ENCODE peak calls at places on chromosomes 2 and 18, in eight cellular contexts. X is neuronal stem cell; B is GM23248; U is stimulated activated effector memory CD8-positive, alpha-beta T cell treated with anti-CD3 and anti-CD28 coated beads, Interleukin-12 subunit alpha, Interleukin-12 subunit beta, amount 100 ng/mL, for 72 hours; M is NCI-H2171; A is non-pigmented ciliary epithelial cell; R is HEK293T; J is HFFc6. F is an unnamed sample.

GRCh38 chr2:176063958-176064357 is 19.8 kb downstream of the EVX2 start:
- DNase-seq in X (no peak), B (no peak), U (no peak), M (no peak), A (no peak), R (no peak), J (no peak), F (no peak)

GRCh38 chr2:241443486-241444223 is 64.7 kb downstream of the STK25 start:
- DNase-seq in X (no peak), B (peak), U (peak), M (no peak), A (peak), R (no peak), J (peak), F (peak)

GRCh38 chr2:144449028-144449406 is 70.9 kb downstream of the ZEB2 start:
- DNase-seq in X (no peak), B (peak), U (peak), M (no peak), A (no peak), R (peak), J (no peak), F (no peak)

GRCh38 chr2:73176205-73176880 is 26.0 kb upstream of the NOTO start:
- DNase-seq in X (no peak), B (peak), U (no peak), M (peak), A (no peak), R (no peak), J (no peak), F (peak)

GRCh38 chr2:12819098-12819465 is 102.3 kb downstream of the TRIB2 start:
- DNase-seq in X (no peak), B (peak), U (no peak), M (no peak), A (peak), R (no peak), J (peak), F (peak)

GRCh38 chr18:42001801-42002200 is 46.8 kb downstream of the PIK3C3 start:
- DNase-seq in X (no peak), B (no peak), U (no peak), M (no peak), A (no peak), R (no peak), J (no peak), F (no peak)

GRCh38 chr2:20288941-20289340 is 61.7 kb downstream of the PUM2 start:
- DNase-seq in X (no peak), B (peak), U (no peak), M (no peak), A (no peak), R (no peak), J (no peak), F (no peak)

GRCh38 chr18:25805939-25806338 is 284.5 kb downstream of the SS18 start:
- DNase-seq in X (no peak), B (peak), U (no peak), M (no peak), A (no peak), R (no peak), J (no peak), F (no peak)

GRCh38 chr2:192544371-192544955 is 349.7 kb upstream of the TMEFF2 start:
- DNase-seq in X (no peak), B (no peak), U (no peak), M (no peak), A (peak), R (no peak), J (no peak), F (peak)

GRCh38 chr2:1731963-1732768 is 12.1 kb downstream of the PXDN start:
- DNase-seq in X (no peak), B (peak), U (no peak), M (peak), A (peak), R (no peak), J (peak), F (peak)

GRCh38 chr18:58362027-58362575 is 266.8 kb downstream of the ALPK2 start:
- DNase-seq in X (no peak), B (peak), U (no peak), M (no peak), A (peak), R (no peak), J (peak), F (peak)

GRCh38 chr2:131040661-131041401 is 52.4 kb downstream of the FAM168B start:
- DNase-seq in X (no peak), B (no peak), U (peak), M (no peak), A (peak), R (no peak), J (no peak), F (no peak)

GRCh38 chr2:176931588-176932563 is 280.7 kb upstream of the HNRNPA3 start:
- DNase-seq in X (no peak), B (peak), U (peak), M (peak), A (peak), R (peak), J (peak), F (peak)

GRCh38 chr2:128625421-128625820 is 306.8 kb upstream of the HS6ST1 start:
- DNase-seq in X (no peak), B (no peak), U (no peak), M (no peak), A (no peak), R (no peak), J (no peak), F (no peak)

GRCh38 chr2:3204451-3204850 is 173.2 kb downstream of the EIPR1 start:
- DNase-seq in X (no peak), B (no peak), U (no peak), M (no peak), A (no peak), R (no peak), J (no peak), F (no peak)

GRCh38 chr18:62420151-62420512 is 95.0 kb downstream of the TNFRSF11A start:
- DNase-seq in X (no peak), B (peak), U (no peak), M (no peak), A (no peak), R (no peak), J (no peak), F (peak)

F was measured in M059J.